ENCODE peak calls at places on chromosomes 16 and 17, in five cellular contexts. One of them, this sample, is unnamed.

GRCh38 chr17:80877095-80877828 is 114.4 kb upstream of the CHMP6 start:
- DNase-seq in neuronal stem cell: no peak
- DNase-seq in trophoblast cell: no peak
- DNase-seq in mesenchymal stem cell: no peak
- DNase-seq in H1: no peak
- DNase-seq in this sample: no peak

GRCh38 chr16:88478115-88478514 is 25.0 kb downstream of the ZFPM1 start:
- DNase-seq in mesenchymal stem cell: no peak
- DNase-seq in neuronal stem cell: no peak
- DNase-seq in trophoblast cell: no peak
- DNase-seq in H1: no peak
- DNase-seq in this sample: no peak

GRCh38 chr17:33494156-33494555 is 201.1 kb upstream of the ASIC2 start:
- DNase-seq in H1: no peak
- DNase-seq in neuronal stem cell: no peak
- DNase-seq in trophoblast cell: peak; percentile 66
- DNase-seq in mesenchymal stem cell: peak; percentile 98
- DNase-seq in this sample: no peak

GRCh38 chr16:694187-694862 is 4.1 kb upstream of the WDR24 start:
- DNase-seq in neuronal stem cell: no peak
- DNase-seq in mesenchymal stem cell: no peak
- DNase-seq in trophoblast cell: peak; percentile 90
- DNase-seq in H1: peak; percentile 67
- DNase-seq in this sample: peak; percentile 55

GRCh38 chr17:65183736-65184135 is 46.6 kb downstream of the RGS9 start:
- DNase-seq in mesenchymal stem cell: peak; percentile 40
- DNase-seq in neuronal stem cell: peak; percentile 65
- DNase-seq in trophoblast cell: no peak
- DNase-seq in H1: peak; percentile 72
- DNase-seq in this sample: peak; percentile 89

GRCh38 chr16:2177101-2177500 is 19.3 kb downstream of the CASKIN1 start:
- DNase-seq in trophoblast cell: no peak
- DNase-seq in mesenchymal stem cell: no peak
- DNase-seq in H1: no peak
- DNase-seq in neuronal stem cell: no peak
- DNase-seq in this sample: no peak

GRCh38 chr17:81931189-81931556 is 3.6 kb upstream of the MAFG start:
- DNase-seq in mesenchymal stem cell: no peak
- DNase-seq in H1: no peak
- DNase-seq in trophoblast cell: no peak
- DNase-seq in neuronal stem cell: no peak
- DNase-seq in this sample: no peak

GRCh38 chr16:23947838-23948237 is 112.1 kb downstream of the PRKCB start:
- DNase-seq in trophoblast cell: no peak
- DNase-seq in neuronal stem cell: no peak
- DNase-seq in mesenchymal stem cell: no peak
- DNase-seq in H1: no peak
- DNase-seq in this sample: no peak

GRCh38 chr16:72875291-72876036 is 172.5 kb downstream of the ZFHX3 start:
- DNase-seq in H1: no peak
- DNase-seq in mesenchymal stem cell: peak; percentile 22
- DNase-seq in trophoblast cell: peak; percentile 71
- DNase-seq in neuronal stem cell: no peak
- DNase-seq in this sample: no peak

GRCh38 chr17:58630883-58631522 is 60.8 kb downstream of the TEX14 start:
- DNase-seq in H1: peak; percentile 51
- DNase-seq in mesenchymal stem cell: peak; percentile 99
- DNase-seq in neuronal stem cell: peak; percentile 51
- DNase-seq in trophoblast cell: peak; percentile 87
- DNase-seq in this sample: peak; percentile 92

GRCh38 chr17:72726936-72727335 is 365.6 kb downstream of the SLC39A11 start:
- DNase-seq in H1: no peak
- DNase-seq in neuronal stem cell: no peak
- DNase-seq in mesenchymal stem cell: peak; percentile 77
- DNase-seq in trophoblast cell: no peak
- DNase-seq in this sample: no peak

GRCh38 chr17:38868095-38868967 is 1.5 kb upstream of the LASP1 start:
- DNase-seq in neuronal stem cell: no peak
- DNase-seq in H1: no peak
- DNase-seq in trophoblast cell: peak; percentile 86
- DNase-seq in mesenchymal stem cell: peak; percentile 75
- DNase-seq in this sample: no peak

GRCh38 chr17:65684631-65685030 is 123.2 kb upstream of the AXIN2 start:
- DNase-seq in H1: no peak
- DNase-seq in trophoblast cell: no peak
- DNase-seq in mesenchymal stem cell: peak; percentile 7
- DNase-seq in neuronal stem cell: no peak
- DNase-seq in this sample: no peak

GRCh38 chr16:9050102-9050830 is 41.2 kb upstream of the HAPSTR1 start:
- DNase-seq in H1: peak; percentile 87
- DNase-seq in trophoblast cell: peak; percentile 45
- DNase-seq in mesenchymal stem cell: no peak
- DNase-seq in neuronal stem cell: no peak
- DNase-seq in this sample: peak; percentile 94

GRCh38 chr17:47604268-47604927 is 45.3 kb upstream of the KPNB1 start:
- DNase-seq in H1: no peak
- DNase-seq in neuronal stem cell: no peak
- DNase-seq in trophoblast cell: no peak
- DNase-seq in mesenchymal stem cell: peak; percentile 58
- DNase-seq in this sample: no peak

GRCh38 chr16:28090646-28091377 is 27.3 kb upstream of the GSG1L start:
- DNase-seq in trophoblast cell: peak; percentile 81
- DNase-seq in neuronal stem cell: no peak
- DNase-seq in H1: peak; percentile 88
- DNase-seq in mesenchymal stem cell: peak; percentile 40
- DNase-seq in this sample: peak; percentile 88

GRCh38 chr17:7263071-7263800 is 958 bp upstream of the CLDN7 start:
- DNase-seq in H1: peak; percentile 88
- DNase-seq in trophoblast cell: peak; percentile 65
- DNase-seq in neuronal stem cell: no peak
- DNase-seq in mesenchymal stem cell: no peak
- DNase-seq in this sample: peak; percentile 96

GRCh38 chr16:21684199-21684598 is 20.4 kb downstream of the OTOA start:
- DNase-seq in mesenchymal stem cell: no peak
- DNase-seq in H1: peak; percentile 82
- DNase-seq in neuronal stem cell: no peak
- DNase-seq in trophoblast cell: no peak
- DNase-seq in this sample: peak; percentile 58

DNA sequence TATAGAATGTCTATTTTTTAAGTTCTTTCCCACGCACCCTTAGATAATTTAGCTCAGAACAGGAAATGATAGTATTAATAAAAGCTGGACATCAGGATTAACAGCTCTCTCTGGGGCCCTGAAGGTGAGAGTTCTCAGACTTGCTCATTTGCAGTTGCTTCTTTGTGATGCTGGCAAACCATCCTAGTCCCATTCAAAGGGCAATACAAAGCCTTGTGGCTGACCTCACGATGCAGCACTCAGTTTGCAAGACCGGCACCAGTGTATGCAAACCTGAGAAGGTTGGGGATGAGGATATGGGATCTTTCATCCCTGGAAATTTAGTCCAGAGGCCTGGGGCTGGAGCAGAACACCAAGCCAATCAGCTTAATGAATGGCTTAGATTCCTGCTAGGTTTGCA is 29.3 kb downstream of the STH start:
- DNase-seq in trophoblast cell: no peak
- DNase-seq in H1: no peak
- DNase-seq in neuronal stem cell: peak; percentile 21
- DNase-seq in mesenchymal stem cell: no peak
- DNase-seq in this sample: no peak
- H2BK12ac ChIP-seq in trophoblast cell: no peak overlapping the region
- H2BK12ac ChIP-seq in H1: no peak overlapping the region
- H2BK12ac ChIP-seq in neuronal stem cell: no peak overlapping the region
- H2BK12ac ChIP-seq in mesenchymal stem cell: no peak overlapping the region
- H2BK12ac ChIP-seq in this sample: no peak overlapping the region

GRCh38 chr17:29918016-29918415 is 12.0 kb downstream of the SSH2 start:
- DNase-seq in trophoblast cell: no peak
- DNase-seq in neuronal stem cell: no peak
- DNase-seq in H1: no peak
- DNase-seq in mesenchymal stem cell: no peak
- DNase-seq in this sample: no peak

GRCh38 chr17:29914819-29915537 is 15.1 kb downstream of the SSH2 start:
- DNase-seq in mesenchymal stem cell: no peak
- DNase-seq in trophoblast cell: no peak
- DNase-seq in neuronal stem cell: no peak
- DNase-seq in H1: no peak
- DNase-seq in this sample: no peak

DNA sequence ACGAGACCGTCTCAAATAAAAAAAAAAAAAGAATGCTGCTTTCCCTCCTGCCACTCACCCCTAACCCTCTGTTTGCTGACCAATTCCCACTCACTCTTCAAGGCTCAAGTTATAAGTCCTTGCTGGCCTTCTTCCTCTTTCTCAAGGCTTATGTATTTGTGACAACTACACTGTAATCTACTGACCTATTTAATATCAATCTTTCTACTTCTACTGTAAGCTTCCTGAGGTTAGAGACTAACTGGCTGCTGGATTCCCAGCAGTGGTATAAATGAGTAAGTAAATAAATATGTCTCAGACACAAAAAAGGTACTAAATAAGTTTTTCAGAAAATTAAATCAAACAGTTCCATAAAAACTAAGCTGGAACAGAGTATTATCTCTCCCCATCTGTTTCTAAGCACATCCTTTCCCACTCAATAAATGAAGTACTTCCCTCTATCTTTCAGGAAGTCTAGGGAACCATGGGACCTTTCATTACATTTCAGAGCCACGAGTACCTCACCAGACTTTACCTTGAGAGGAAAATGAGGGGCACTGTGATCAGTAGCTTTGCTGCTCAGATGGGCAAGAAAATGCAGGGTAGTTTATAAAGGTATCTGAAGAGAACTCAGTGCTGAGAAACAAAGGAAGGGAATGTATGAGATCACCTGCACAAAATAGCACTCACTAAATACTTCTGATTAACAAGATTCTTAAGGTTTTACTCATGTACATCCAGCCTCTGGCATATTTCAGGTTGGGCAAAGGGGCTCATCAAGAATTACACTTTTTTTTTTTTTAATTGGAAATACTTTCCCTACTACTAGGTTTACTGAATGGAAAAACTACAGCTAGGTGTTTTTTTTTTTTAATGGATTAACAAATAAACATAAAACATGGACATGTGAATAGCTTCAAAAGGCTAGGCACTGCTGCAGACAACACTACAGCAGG is 10.8 kb downstream of the SSH2 start:
- DNase-seq in trophoblast cell: peak; percentile 14
- DNase-seq in H1: no peak
- DNase-seq in neuronal stem cell: no peak
- DNase-seq in mesenchymal stem cell: peak; percentile 29
- DNase-seq in this sample: no peak
- H2BK5ac ChIP-seq in trophoblast cell: peak overlapping the region; percentile 63
- H2BK5ac ChIP-seq in H1: no peak overlapping the region
- H2BK5ac ChIP-seq in neuronal stem cell: no peak overlapping the region
- H2BK5ac ChIP-seq in mesenchymal stem cell: no peak overlapping the region
- H2BK5ac ChIP-seq in this sample: no peak overlapping the region

DNA sequence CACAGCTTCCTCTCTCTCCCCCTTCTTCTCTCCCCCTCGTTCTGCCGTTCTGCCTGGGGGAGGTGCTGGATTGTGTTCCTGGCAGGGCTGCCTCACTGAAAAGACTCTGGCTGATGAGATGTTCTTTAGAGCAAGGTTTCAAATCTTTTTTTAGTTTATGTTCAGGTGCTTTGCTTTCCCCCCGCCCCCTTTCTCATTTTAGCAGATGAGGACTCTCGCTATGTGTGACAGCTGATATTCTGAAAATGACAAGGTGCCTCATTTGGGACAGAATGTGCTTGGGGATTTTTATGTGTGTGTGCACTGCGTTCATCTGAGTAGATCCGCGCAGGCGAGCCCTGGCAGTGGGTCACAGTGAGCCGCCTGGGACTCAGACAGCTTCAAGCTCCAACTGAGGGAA is 205.9 kb downstream of the HS3ST4 start:
- DNase-seq in trophoblast cell: no peak
- DNase-seq in mesenchymal stem cell: no peak
- DNase-seq in H1: no peak
- DNase-seq in neuronal stem cell: no peak
- DNase-seq in this sample: no peak
- H2AFZ ChIP-seq in trophoblast cell: no peak overlapping the region
- H2AFZ ChIP-seq in mesenchymal stem cell: no peak overlapping the region
- H2AFZ ChIP-seq in H1: no peak overlapping the region
- H2AFZ ChIP-seq in neuronal stem cell: no peak overlapping the region
- H2AFZ ChIP-seq in this sample: no peak overlapping the region

GRCh38 chr17:63578027-63578768 is 22.5 kb upstream of the TACO1 start:
- DNase-seq in mesenchymal stem cell: no peak
- DNase-seq in neuronal stem cell: no peak
- DNase-seq in H1: no peak
- DNase-seq in trophoblast cell: no peak
- DNase-seq in this sample: no peak

GRCh38 chr17:63578769-63579111 is 22.0 kb upstream of the TACO1 start:
- DNase-seq in neuronal stem cell: no peak
- DNase-seq in H1: no peak
- DNase-seq in mesenchymal stem cell: no peak
- DNase-seq in trophoblast cell: no peak
- DNase-seq in this sample: no peak

GRCh38 chr17:63571632-63572310 is 21.5 kb downstream of the DCAF7 start:
- DNase-seq in neuronal stem cell: no peak
- DNase-seq in trophoblast cell: peak; percentile 61
- DNase-seq in H1: no peak
- DNase-seq in mesenchymal stem cell: peak; percentile 82
- DNase-seq in this sample: no peak

GRCh38 chr17:63568563-63568962 is 18.3 kb downstream of the DCAF7 start:
- DNase-seq in mesenchymal stem cell: no peak
- DNase-seq in trophoblast cell: peak; percentile 3
- DNase-seq in neuronal stem cell: no peak
- DNase-seq in H1: no peak
- DNase-seq in this sample: no peak

GRCh38 chr17:63573634-63574033 is 23.4 kb downstream of the DCAF7 start:
- DNase-seq in neuronal stem cell: no peak
- DNase-seq in H1: no peak
- DNase-seq in trophoblast cell: no peak
- DNase-seq in mesenchymal stem cell: peak; percentile 18
- DNase-seq in this sample: no peak
- H2BK12ac ChIP-seq in neuronal stem cell: no peak overlapping the region
- H2BK12ac ChIP-seq in H1: no peak overlapping the region
- H2BK12ac ChIP-seq in trophoblast cell: no peak overlapping the region
- H2BK12ac ChIP-seq in mesenchymal stem cell: no peak overlapping the region
- H2BK12ac ChIP-seq in this sample: no peak overlapping the region

GRCh38 chr17:40956401-40957254 is 10.1 kb downstream of the KRT39 start:
- DNase-seq in H1: no peak
- DNase-seq in mesenchymal stem cell: peak; percentile 60
- DNase-seq in neuronal stem cell: no peak
- DNase-seq in trophoblast cell: peak; percentile 32
- DNase-seq in this sample: no peak
- H2BK5ac ChIP-seq in H1: no peak overlapping the region
- H2BK5ac ChIP-seq in mesenchymal stem cell: peak overlapping the region; percentile 75
- H2BK5ac ChIP-seq in neuronal stem cell: no peak overlapping the region
- H2BK5ac ChIP-seq in trophoblast cell: no peak overlapping the region
- H2BK5ac ChIP-seq in this sample: no peak overlapping the region

This sample was measured in H9.